ENCODE peak calls at places on chromosomes 6 and 20, in nine cellular contexts. P, M, H, B, S, W, T, L and E are unnamed samples.

GRCh38 chr20:63328026-63328700 is 33.0 kb downstream of the CHRNA4 start:
- DNase-seq in P (no peak), B (no peak), W (no peak), T (no peak), H (no peak), S (no peak), M (no peak), L (no peak), E (no peak)

GRCh38 chr6:35477028-35477427 is 8.8 kb downstream of the RPL10A start:
- DNase-seq in W (no peak), L (no peak), B (no peak), T (no peak), M (no peak), P (no peak), H (no peak), S (no peak), E (no peak)

GRCh38 chr6:24908555-24908954 is 27.2 kb downstream of the RIPOR2 start:
- DNase-seq in W (no peak), S (no peak), H (no peak), M (no peak), T (no peak), L (no peak), P (no peak), B (no peak), E (no peak)

GRCh38 chr6:151452750-151453427 is 963 bp upstream of the RMND1 start:
- DNase-seq in H (peak; percentile 65), P (peak; percentile 65), L (no peak), S (no peak), M (no peak), W (peak; percentile 50), T (peak; percentile 33), B (peak; percentile 35), E (peak; percentile 65)

GRCh38 chr6:150134280-150134920 is 8.4 kb upstream of the PPP1R14C start:
- DNase-seq in M (no peak), S (no peak), B (no peak), L (no peak), W (no peak), P (no peak), T (peak; percentile 85), H (peak; percentile 83), E (no peak)

GRCh38 chr6:42159431-42160024 is 13.6 kb upstream of the GUCA1A start:
- DNase-seq in H (no peak), M (no peak), T (no peak), P (no peak), B (no peak), S (no peak), L (no peak), W (no peak), E (no peak)

GRCh38 chr20:59779656-59780380 is 153.6 kb downstream of the SYCP2 start:
- DNase-seq in S (no peak), M (no peak), T (no peak), B (no peak), L (peak; percentile 91), P (no peak), H (no peak), W (no peak), E (peak; percentile 19)

GRCh38 chr20:49713779-49714712 is at the start of gene B4GALT5:
- DNase-seq in P (peak; percentile 78), L (no peak), B (peak; percentile 71), W (peak; percentile 78), M (peak; percentile 72), T (peak; percentile 71), S (peak; percentile 88), H (peak; percentile 28), E (peak; percentile 84)

GRCh38 chr20:13205848-13206434 is 15.1 kb upstream of the ISM1 start:
- DNase-seq in M (no peak), H (no peak), B (no peak), L (no peak), W (no peak), T (no peak), S (no peak), P (no peak), E (no peak)

GRCh38 chr20:53795170-53795569 is 201.5 kb upstream of the ZNF217 start:
- DNase-seq in H (no peak), L (no peak), S (no peak), T (no peak), M (no peak), W (no peak), P (no peak), B (no peak), E (no peak)

GRCh38 chr20:56810141-56810540 is 181.0 kb downstream of the TFAP2C start:
- DNase-seq in S (no peak), H (peak; percentile 85), B (no peak), M (no peak), L (no peak), T (no peak), W (no peak), P (no peak), E (no peak)

GRCh38 chr20:63125581-63125892 is 90.4 kb downstream of the YTHDF1 start:
- DNase-seq in S (no peak), B (no peak), M (no peak), L (no peak), P (no peak), T (no peak), W (no peak), H (no peak), E (no peak)

GRCh38 chr6:79635179-79635578 is 4.0 kb downstream of the SH3BGRL2 start:
- DNase-seq in H (no peak), B (no peak), M (no peak), S (no peak), P (peak; percentile 67), T (no peak), W (no peak), L (no peak), E (no peak)

GRCh38 chr6:111793711-111794111 is 79.5 kb downstream of the FYN start:
- DNase-seq in M (no peak), T (peak; percentile 44), W (no peak), S (no peak), B (no peak), P (no peak), L (no peak), H (no peak), E (no peak)
- TF ChIP-seq POLR2A in M (no peak), T (peak; percentile 22), W (no peak), S (no peak), B (no peak), P (no peak), L (no peak), H (no peak), E (no peak)

GRCh38 chr6:37089783-37090182 is 80.2 kb upstream of the PIM1 start:
- DNase-seq in T (no peak), W (no peak), P (no peak), H (no peak), B (no peak), L (no peak), M (no peak), S (no peak), E (no peak)

GRCh38 chr6:37093728-37094069 is 76.3 kb upstream of the PIM1 start:
- DNase-seq in M (no peak), P (no peak), L (no peak), S (no peak), W (no peak), H (no peak), T (no peak), B (no peak), E (no peak)

GRCh38 chr6:37096025-37096424 is 73.9 kb upstream of the PIM1 start:
- DNase-seq in T (no peak), S (no peak), B (peak; percentile 52), W (no peak), P (no peak), L (no peak), H (no peak), M (no peak), E (no peak)

GRCh38 chr6:37088897-37089296 is 81.1 kb upstream of the PIM1 start:
- DNase-seq in H (no peak), T (no peak), S (no peak), M (no peak), L (no peak), B (no peak), W (no peak), P (no peak), E (no peak)

GRCh38 chr6:37092851-37093727 is 76.9 kb upstream of the PIM1 start:
- DNase-seq in P (no peak), T (no peak), L (no peak), M (no peak), S (no peak), H (peak; percentile 52), B (no peak), W (no peak), E (no peak)
- H3K4me1 ChIP-seq in P (no peaks in the 10 kb centered on the region), T (no peaks in the 10 kb centered on the region), L (no peaks in the 10 kb centered on the region), M (no peaks in the 10 kb centered on the region), S (no peaks in the 10 kb centered on the region), H (no peaks in the 10 kb centered on the region), B (no peaks in the 10 kb centered on the region), W (no peaks in the 10 kb centered on the region), E (peaks cover 42% of the 10 kb centered on the region)

GRCh38 chr6:131348572-131348971 is 213.3 kb downstream of the AKAP7 start:
- DNase-seq in W (no peak), T (no peak), H (no peak), L (peak; percentile 81), B (no peak), S (no peak), P (no peak), M (no peak), E (no peak)
- TF ChIP-seq CTCF in W (no peak), T (no peak), H (no peak), L (no peak), B (no peak), S (no peak), P (no peak), M (no peak), E (no peak)

GRCh38 chr6:30626484-30627366 is at the start of gene ATAT1:
- DNase-seq in T (peak; percentile 96), S (peak; percentile 96), M (peak; percentile 80), B (peak; percentile 88), W (peak; percentile 87), P (peak; percentile 89), L (peak; percentile 98), H (peak; percentile 85), E (peak; percentile 96)
- TF ChIP-seq POLR2A in T (peak; percentile 83), S (peak; percentile 93), M (peak; percentile 80), B (peak; percentile 29), W (peak; percentile 48), P (peak; percentile 97), L (no peak), H (no peak), E (peak; percentile 43)